ENCODE peak calls at places on chromosomes 13 and 19, in seven cellular contexts. K is ovary; N is activated T-cell treated with anti-CD3 and anti-CD28 coated beads for 1 hour; H is neural crest cell; Q is stimulated activated CD8-positive, alpha-beta memory T cell treated with anti-CD3 and anti-CD28 coated beads, Interleukin-7, amount 100 ng/mL, for 1 hour; Z is NCI-H2081; P is activated T-helper 1 cell treated with anti-CD3 and anti-CD28 coated beads, Interleukin-12 subunit alpha, Interleukin-12 subunit beta, Interleukin-2, Interleukin-4 antibody, amounts not matched to agents 30 ng/mL and 10 ng/mL and 1 ng/mL, durations not matched to agents 14 hours and 24 hours and 36 hours. T is an unnamed sample.

GRCh38 chr19:57903298-57904174 is 12.9 kb downstream of the ZNF417 start:
- DNase-seq in K (no peak), N (no peak), H (no peak), Q (no peak), Z (peak; percentile 42), P (no peak), T (no peak)

GRCh38 chr13:105087941-105088340 is 1447.5 kb downstream of the EFNB2 start:
- DNase-seq in K (no peak), N (no peak), H (no peak), Q (no peak), Z (no peak), P (no peak), T (no peak)

GRCh38 chr19:41937525-41937924 is 9.3 kb upstream of the ERFL start:
- DNase-seq in K (no peak), N (no peak), H (no peak), Q (no peak), Z (no peak), P (no peak), T (no peak)

GRCh38 chr13:63449549-63449948 is 2033.9 kb upstream of the PCDH20 start:
- DNase-seq in K (no peak), N (no peak), H (no peak), Q (no peak), Z (peak; percentile 21), P (no peak), T (no peak)

GRCh38 chr13:114266241-114266640 is 15.2 kb upstream of the UPF3A start:
- DNase-seq in K (no peak), N (no peak), H (no peak), Q (no peak), Z (no peak), P (no peak), T (no peak)

GRCh38 chr19:1707240-1707639 is 46.1 kb upstream of the ONECUT3 start:
- DNase-seq in K (no peak), N (no peak), H (no peak), Q (no peak), Z (no peak), P (no peak), T (no peak)

GRCh38 chr13:36840718-36841250 is 21.8 kb downstream of the RFXAP start:
- DNase-seq in K (no peak), N (no peak), H (no peak), Q (no peak), Z (no peak), P (no peak), T (no peak)

GRCh38 chr19:32581704-32582164 is 744 bp downstream of the PDCD5 start:
- DNase-seq in K (no peak), N (no peak), H (peak; percentile 9), Q (no peak), Z (no peak), P (no peak), T (no peak)

GRCh38 chr19:4267101-4267900 is 11.8 kb upstream of the SHD start:
- DNase-seq in K (peak; percentile 72), N (peak; percentile 54), H (peak; percentile 71), Q (peak; percentile 20), Z (no peak), P (peak; percentile 40), T (peak; percentile 69)

GRCh38 chr13:111005808-111006494 is 91.1 kb upstream of the ANKRD10 start:
- DNase-seq in K (peak; percentile 59), N (no peak), H (no peak), Q (no peak), Z (no peak), P (no peak), T (no peak)

GRCh38 chr19:10797541-10798256 is 38.3 kb downstream of the TMED1 start:
- DNase-seq in K (no peak), N (peak; percentile 59), H (no peak), Q (peak; percentile 83), Z (no peak), P (peak; percentile 92), T (no peak)

GRCh38 chr13:32840113-32840512 is 176.1 kb upstream of the KL start:
- DNase-seq in K (no peak), N (no peak), H (no peak), Q (no peak), Z (no peak), P (no peak), T (no peak)

GRCh38 chr13:65913173-65913572 is 1317.0 kb downstream of the PCDH9 start:
- DNase-seq in K (no peak), N (no peak), H (no peak), Q (no peak), Z (no peak), P (no peak), T (no peak)

GRCh38 chr19:49843265-49843664 is 7.7 kb upstream of the PTOV1 start:
- DNase-seq in K (no peak), N (no peak), H (no peak), Q (no peak), Z (no peak), P (no peak), T (no peak)

GRCh38 chr19:904545-904944 is 8.5 kb downstream of the R3HDM4 start:
- DNase-seq in K (no peak), N (no peak), H (no peak), Q (no peak), Z (no peak), P (no peak), T (no peak)

GRCh38 chr19:13091400-13092161 is 11.1 kb downstream of the LYL1 start:
- DNase-seq in K (peak; percentile 82), N (no peak), H (no peak), Q (no peak), Z (no peak), P (no peak), T (peak; percentile 66)

GRCh38 chr13:21767032-21767431 is 96.2 kb downstream of the FGF9 start:
- DNase-seq in K (no peak), N (no peak), H (no peak), Q (no peak), Z (no peak), P (no peak), T (no peak)

GRCh38 chr13:92967923-92968322 is 258.7 kb upstream of the GPC6 start:
- DNase-seq in K (no peak), N (no peak), H (no peak), Q (no peak), Z (no peak), P (no peak), T (no peak)

GRCh38 chr13:91540157-91540736 is 141.8 kb downstream of the GPC5 start:
- DNase-seq in K (no peak), N (no peak), H (no peak), Q (no peak), Z (no peak), P (no peak), T (no peak)

GRCh38 chr19:33689138-33689746 is 67.5 kb downstream of the CHST8 start:
- DNase-seq in K (peak; percentile 21), N (no peak), H (no peak), Q (no peak), Z (no peak), P (no peak), T (peak; percentile 46)

GRCh38 chr13:91291078-91291477 is 56.4 kb upstream of the MIR17HG start:
- DNase-seq in K (no peak), N (no peak), H (no peak), Q (no peak), Z (no peak), P (no peak), T (no peak)

GRCh38 chr19:19562665-19563347 is 24.7 kb downstream of the CILP2 start:
- DNase-seq in K (no peak), N (peak; percentile 24), H (no peak), Q (peak; percentile 5), Z (no peak), P (no peak), T (no peak)

GRCh38 chr13:45768668-45769067 is 66.5 kb downstream of the CBY2 start:
- DNase-seq in K (no peak), N (no peak), H (no peak), Q (no peak), Z (no peak), P (no peak), T (no peak)

GRCh38 chr13:32284927-32285632 is 30.1 kb downstream of the ZAR1L start:
- DNase-seq in K (no peak), N (no peak), H (no peak), Q (no peak), Z (no peak), P (no peak), T (no peak)

GRCh38 chr19:28686741-28687140 is 526.2 kb downstream of the UQCRFS1 start:
- DNase-seq in K (no peak), N (no peak), H (no peak), Q (no peak), Z (no peak), P (no peak), T (no peak)

GRCh38 chr13:110421696-110422395 is 114.8 kb downstream of the COL4A2 start:
- DNase-seq in K (no peak), N (no peak), H (no peak), Q (no peak), Z (no peak), P (no peak), T (no peak)

GRCh38 chr19:16714702-16715294 is 4.8 kb upstream of the NWD1 start:
- DNase-seq in K (peak; percentile 68), N (peak; percentile 32), H (peak; percentile 66), Q (peak; percentile 2), Z (peak; percentile 62), P (peak; percentile 8), T (no peak)

GRCh38 chr19:18644144-18645034 is 7.6 kb downstream of the KLHL26 start:
- DNase-seq in K (no peak), N (no peak), H (no peak), Q (no peak), Z (no peak), P (no peak), T (no peak)

GRCh38 chr19:15487038-15487437 is 7.7 kb upstream of the PGLYRP2 start:
- DNase-seq in K (no peak), N (no peak), H (no peak), Q (no peak), Z (no peak), P (no peak), T (no peak)

T was measured in ascending aorta.